ENCODE peak calls at places on chromosome 7, in nine cellular contexts. X is activated CD4-positive, CD25-positive, alpha-beta regulatory T cell; O is HCT116; T is A549; P is stimulated activated CD8-positive, alpha-beta memory T cell treated with anti-CD3 and anti-CD28 coated beads, Interleukin-15, amount 100 ng/mL, for 24 hours; Z is stomach; C is natural killer cell; V is T-helper 2 cell; U is stimulated activated CD4-positive, alpha-beta T cell treated with anti-CD3 and anti-CD28 coated beads, Interleukin-1b, Interleukin-23, amount 100 ng/mL, for 24 hours. G is an unnamed sample.
A peak's percentile ranks its signal among the peaks of the same experiment; 100 is the strongest.

GRCh38 chr7:105003275-105003674 is 10.7 kb upstream of the KMT2E start:
- DNase-seq in T (no peak), O (no peak), U (no peak), Z (no peak), C (no peak), X (no peak), P (no peak), V (no peak), G (no peak)

GRCh38 chr7:12111461-12112405 is 99.4 kb upstream of the TMEM106B start:
- DNase-seq in O (no peak), P (no peak), U (no peak), V (no peak), T (no peak), Z (no peak), X (peak; percentile 1), C (no peak), G (peak; percentile 8)

GRCh38 chr7:135773451-135773850 is 24.8 kb upstream of the FAM180A start:
- DNase-seq in U (no peak), Z (no peak), C (no peak), T (no peak), V (no peak), O (no peak), P (no peak), X (no peak), G (no peak)

GRCh38 chr7:45435846-45436245 is 138.3 kb upstream of the ADCY1 start:
- DNase-seq in O (no peak), Z (no peak), T (peak; percentile 8), X (no peak), V (no peak), C (no peak), U (no peak), P (no peak), G (no peak)

GRCh38 chr7:149732611-149733010 is 40.8 kb downstream of the ZNF467 start:
- DNase-seq in O (no peak), X (no peak), T (no peak), Z (no peak), V (no peak), U (no peak), C (no peak), P (no peak), G (no peak)

GRCh38 chr7:88539977-88540376 is 219.5 kb upstream of the ZNF804B start:
- DNase-seq in O (no peak), Z (no peak), C (no peak), U (no peak), X (no peak), T (no peak), V (no peak), P (no peak), G (no peak)

GRCh38 chr7:20219062-20219445 is 1.9 kb upstream of the MACC1 start:
- DNase-seq in O (no peak), U (no peak), X (no peak), T (no peak), C (no peak), Z (no peak), V (no peak), P (no peak), G (no peak)

GRCh38 chr7:49790209-49790608 is 16.8 kb downstream of the VWC2 start:
- DNase-seq in T (no peak), P (no peak), V (no peak), C (no peak), Z (no peak), X (no peak), O (no peak), U (no peak), G (no peak)

GRCh38 chr7:70696139-70696782 is 435.7 kb upstream of the GALNT17 start:
- DNase-seq in C (no peak), T (no peak), P (no peak), O (no peak), Z (no peak), X (no peak), V (no peak), U (no peak), G (no peak)

GRCh38 chr7:98314469-98314868 is 33.0 kb downstream of the BRI3 start:
- DNase-seq in Z (no peak), X (no peak), V (no peak), P (no peak), O (no peak), C (no peak), T (no peak), U (no peak), G (no peak)

GRCh38 chr7:158097511-158098124 is 490.0 kb downstream of the PTPRN2 start:
- DNase-seq in U (no peak), O (no peak), X (no peak), T (no peak), Z (peak; percentile 14), P (no peak), C (no peak), V (no peak), G (no peak)

GRCh38 chr7:27546610-27547009 is 116.1 kb downstream of the HIBADH start:
- DNase-seq in P (no peak), Z (no peak), C (no peak), T (no peak), O (no peak), V (no peak), X (no peak), U (no peak), G (no peak)

GRCh38 chr7:45943986-45944385 is 22.9 kb upstream of the IGFBP3 start:
- DNase-seq in P (no peak), Z (no peak), T (no peak), C (no peak), V (no peak), U (no peak), O (no peak), X (no peak), G (no peak)

G was measured in nephron progenitor cell.